ENCODE peak calls at places on chromosomes 6 and 20, in four cellular contexts. I is nephron progenitor cell, G is NCI-H345, V is cerebellar nuclear complex. U is an unnamed sample.

GRCh38 chr20:33272155-33272873 is 10.7 kb upstream of the BPIFB1 start:
- DNase-seq in I (no peak), V (no peak), G (no peak), U (no peak)

GRCh38 chr6:97059473-97059872 is 134.9 kb downstream of the KLHL32 start:
- DNase-seq in I (no peak), V (no peak), G (peak; percentile 33), U (peak; percentile 40)

GRCh38 chr6:74044417-74045096 is 348.6 kb downstream of the CD109 start:
- DNase-seq in G (no peak), V (no peak), I (no peak), U (no peak)

GRCh38 chr6:72836971-72837370 is 215.1 kb downstream of the KCNQ5 start:
- DNase-seq in V (no peak), I (no peak), G (no peak), U (no peak)

GRCh38 chr6:31128093-31128676 is 7.9 kb upstream of the CDSN start:
- DNase-seq in V (no peak), I (peak; percentile 83), G (peak; percentile 50), U (peak; percentile 77)

GRCh38 chr6:44564906-44565524 is 177.5 kb downstream of the CDC5L start:
- DNase-seq in I (no peak), G (no peak), V (no peak), U (no peak)

GRCh38 chr6:145569140-145569539 is 166.2 kb downstream of the EPM2A start:
- DNase-seq in G (peak; percentile 67), V (no peak), I (no peak), U (no peak)

GRCh38 chr20:32789896-32790750 is 27.9 kb downstream of the DNMT3B start:
- DNase-seq in G (peak; percentile 75), I (peak; percentile 81), V (peak; percentile 22), U (peak; percentile 86)

GRCh38 chr20:37518606-37519507 is 2.2 kb upstream of the NNAT start:
- DNase-seq in V (no peak), I (peak; percentile 40), G (peak; percentile 80), U (peak; percentile 72)

GRCh38 chr6:129644567-129645015 is 65.4 kb downstream of the ARHGAP18 start:
- DNase-seq in V (no peak), I (no peak), G (no peak), U (no peak)